ENCODE peak calls at places on chromosome 16, in ten cellular contexts. N is heart right ventricle; L is HCT116; Z is omental fat pad; P is CD8-positive, alpha-beta T cell; C is ovary; I is RWPE1; X is mesothelial cell of epicardium; G is tibial nerve; T is right atrium auricular region. K is an unnamed sample.
A peak's percentile ranks its signal among the peaks of the same experiment; 100 is the strongest.

GRCh38 chr16:13112639-13113038 is 211.2 kb downstream of the SHISA9 start:
- DNase-seq in N (no peak), T (no peak), C (no peak), Z (no peak), I (no peak), P (no peak), X (no peak), G (no peak), L (no peak), K (no peak)

GRCh38 chr16:61261315-61261714 is 774.9 kb downstream of the CDH8 start:
- DNase-seq in I (no peak), G (no peak), Z (no peak), C (no peak), T (no peak), N (no peak), X (no peak), L (no peak), P (no peak), K (no peak)

GRCh38 chr16:75319513-75320401 is 68.3 kb upstream of the BCAR1 start:
- DNase-seq in G (no peak), N (no peak), L (no peak), X (no peak), Z (no peak), T (no peak), P (no peak), I (no peak), C (no peak), K (peak; percentile 65)

GRCh38 chr16:67311607-67312449 is 14.7 kb downstream of the KCTD19 start:
- DNase-seq in P (peak; percentile 21), C (no peak), T (peak; percentile 84), L (peak; percentile 70), N (no peak), Z (peak; percentile 40), G (peak; percentile 25), I (peak; percentile 96), X (no peak), K (peak; percentile 76)

GRCh38 chr16:50548659-50549560 is 714 bp downstream of the NKD1 start:
- DNase-seq in T (no peak), C (peak; percentile 24), X (peak; percentile 60), P (peak; percentile 39), G (no peak), L (no peak), Z (no peak), N (no peak), I (no peak), K (no peak)

GRCh38 chr16:74951676-74952075 is 33.2 kb downstream of the WDR59 start:
- DNase-seq in N (no peak), X (no peak), T (no peak), G (no peak), P (no peak), C (no peak), Z (no peak), I (no peak), L (no peak), K (no peak)

GRCh38 chr16:87702325-87702811 is 63.4 kb downstream of the KLHDC4 start:
- DNase-seq in Z (no peak), P (peak; percentile 42), X (no peak), N (peak; percentile 41), G (no peak), I (no peak), C (no peak), L (no peak), T (no peak), K (peak; percentile 85)

GRCh38 chr16:21150375-21151001 is at the start of gene DNAH3:
- DNase-seq in L (no peak), G (no peak), T (no peak), Z (no peak), N (no peak), I (peak; percentile 55), C (no peak), P (no peak), X (no peak), K (no peak)

GRCh38 chr16:47581114-47581513 is 120.0 kb downstream of the PHKB start:
- DNase-seq in I (no peak), G (no peak), Z (no peak), T (no peak), P (no peak), X (no peak), L (no peak), C (no peak), N (no peak), K (no peak)

GRCh38 chr16:47574091-47575054 is 113.2 kb downstream of the PHKB start:
- DNase-seq in N (no peak), L (no peak), T (no peak), X (no peak), Z (no peak), C (no peak), I (peak; percentile 68), G (no peak), P (no peak), K (peak; percentile 18)

GRCh38 chr16:47578033-47578432 is 116.9 kb downstream of the PHKB start:
- DNase-seq in L (no peak), N (no peak), X (no peak), T (no peak), C (no peak), I (no peak), P (no peak), G (no peak), Z (no peak), K (no peak)

GRCh38 chr16:47578573-47578972 is 117.4 kb downstream of the PHKB start:
- DNase-seq in Z (no peak), P (no peak), N (no peak), C (no peak), I (peak; percentile 16), L (no peak), T (no peak), X (no peak), G (no peak), K (no peak)

DNA sequence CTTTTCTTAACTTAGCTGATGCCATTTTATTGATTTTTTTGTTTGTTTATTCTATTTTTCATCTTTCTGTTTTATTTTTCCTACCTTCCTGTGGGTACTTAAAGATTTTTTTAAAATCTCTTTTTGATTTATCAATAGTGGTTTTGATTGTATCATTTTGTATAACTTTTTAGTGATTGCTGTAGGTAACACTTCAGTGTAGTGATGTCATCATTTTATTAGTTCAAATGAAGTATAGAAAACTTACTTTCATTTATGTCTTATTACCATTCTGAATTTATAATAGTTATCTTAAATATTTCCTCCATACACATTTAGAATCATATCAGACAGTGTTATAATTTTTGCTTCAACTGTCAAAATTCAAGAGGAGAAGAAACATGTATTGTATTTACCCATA is 115.9 kb downstream of the PHKB start:
- DNase-seq in P (no peak), I (no peak), Z (no peak), L (no peak), N (no peak), T (no peak), G (no peak), X (no peak), C (no peak), K (no peak)
- TF ChIP-seq CTCF in P (no peak), I (no peak), Z (no peak), L (no peak), N (no peak), T (no peak), G (no peak), X (no peak), C (no peak), K (no peak)

DNA sequence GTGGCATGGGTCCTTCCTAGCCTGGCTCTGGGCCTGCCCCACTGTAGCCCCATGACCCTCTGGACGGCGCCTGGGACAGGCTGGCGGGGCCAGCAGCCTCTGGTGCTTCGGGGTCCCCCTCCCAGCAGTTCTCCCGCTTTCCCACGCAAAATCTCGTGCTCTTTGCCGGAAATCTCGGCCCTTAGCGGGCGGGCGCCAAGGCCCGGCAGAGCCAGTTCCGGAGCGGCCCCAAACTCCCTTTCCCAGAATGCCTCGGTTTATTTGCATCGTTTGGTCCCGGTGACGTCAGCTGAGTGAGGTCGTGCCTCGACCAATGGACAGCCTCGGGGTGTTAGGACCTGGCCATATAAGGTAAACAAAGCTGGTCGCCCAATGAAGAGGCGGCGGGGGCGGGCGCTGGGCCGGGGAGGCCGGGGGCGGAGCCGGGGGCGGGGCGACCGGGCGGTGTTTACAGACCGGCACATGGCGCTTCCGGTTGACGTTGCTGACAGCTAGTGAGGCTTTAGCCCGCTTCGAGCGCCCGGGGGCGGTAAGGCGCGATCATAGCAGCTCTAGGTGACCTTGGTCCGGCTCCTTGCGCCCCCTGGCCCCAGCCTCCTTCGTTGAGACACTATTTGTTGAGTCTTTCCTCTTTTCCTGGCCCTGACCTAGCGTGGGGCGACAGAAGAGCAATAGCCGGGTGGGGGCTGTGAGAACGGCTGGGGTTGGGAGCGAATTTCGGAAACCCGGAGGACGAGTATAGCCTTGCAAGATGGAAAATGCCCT is 1.5 kb upstream of the UBALD1 start:
- DNase-seq in N (peak; percentile 99), T (peak; percentile 100), X (peak; percentile 98), C (peak; percentile 100), Z (peak; percentile 98), P (peak; percentile 99), G (peak; percentile 100), I (peak; percentile 97), L (peak; percentile 100), K (peak; percentile 98)
- TF ChIP-seq CTCF in N (peak; percentile 68), T (peak; percentile 55), X (no peak), C (no peak), Z (no peak), P (no peak), G (peak; percentile 29), I (peak; percentile 24), L (peak; percentile 28), K (peak; percentile 65)

GRCh38 chr16:85026696-85027095 is 899 bp upstream of the KIAA0513 start:
- DNase-seq in N (no peak), X (no peak), I (no peak), C (no peak), L (no peak), G (no peak), P (no peak), Z (no peak), T (no peak), K (no peak)

GRCh38 chr16:85025781-85026653 is 1.6 kb upstream of the KIAA0513 start:
- DNase-seq in P (no peak), G (no peak), L (no peak), I (no peak), X (no peak), Z (no peak), C (no peak), T (no peak), N (no peak), K (no peak)

GRCh38 chr16:85028638-85029412 is 1.2 kb downstream of the KIAA0513 start:
- DNase-seq in I (peak; percentile 80), P (peak; percentile 76), G (no peak), C (peak; percentile 30), T (no peak), N (no peak), X (no peak), Z (no peak), L (no peak), K (peak; percentile 46)

GRCh38 chr16:85029413-85029794 is 1.8 kb downstream of the KIAA0513 start:
- DNase-seq in P (peak; percentile 63), G (no peak), N (no peak), Z (no peak), L (no peak), I (peak; percentile 75), X (no peak), C (no peak), T (no peak), K (peak; percentile 73)

GRCh38 chr16:85027349-85027967 is at the start of gene KIAA0513:
- DNase-seq in I (peak; percentile 98), C (peak; percentile 94), G (peak; percentile 89), T (peak; percentile 92), X (peak; percentile 99), Z (peak; percentile 71), L (peak; percentile 86), P (peak; percentile 96), N (peak; percentile 96), K (peak; percentile 99)
- TF ChIP-seq CTCF in I (no peak), C (no peak), G (no peak), T (peak; percentile 65), X (no peak), Z (no peak), L (peak; percentile 18), P (no peak), N (peak; percentile 56), K (peak; percentile 31)

DNA sequence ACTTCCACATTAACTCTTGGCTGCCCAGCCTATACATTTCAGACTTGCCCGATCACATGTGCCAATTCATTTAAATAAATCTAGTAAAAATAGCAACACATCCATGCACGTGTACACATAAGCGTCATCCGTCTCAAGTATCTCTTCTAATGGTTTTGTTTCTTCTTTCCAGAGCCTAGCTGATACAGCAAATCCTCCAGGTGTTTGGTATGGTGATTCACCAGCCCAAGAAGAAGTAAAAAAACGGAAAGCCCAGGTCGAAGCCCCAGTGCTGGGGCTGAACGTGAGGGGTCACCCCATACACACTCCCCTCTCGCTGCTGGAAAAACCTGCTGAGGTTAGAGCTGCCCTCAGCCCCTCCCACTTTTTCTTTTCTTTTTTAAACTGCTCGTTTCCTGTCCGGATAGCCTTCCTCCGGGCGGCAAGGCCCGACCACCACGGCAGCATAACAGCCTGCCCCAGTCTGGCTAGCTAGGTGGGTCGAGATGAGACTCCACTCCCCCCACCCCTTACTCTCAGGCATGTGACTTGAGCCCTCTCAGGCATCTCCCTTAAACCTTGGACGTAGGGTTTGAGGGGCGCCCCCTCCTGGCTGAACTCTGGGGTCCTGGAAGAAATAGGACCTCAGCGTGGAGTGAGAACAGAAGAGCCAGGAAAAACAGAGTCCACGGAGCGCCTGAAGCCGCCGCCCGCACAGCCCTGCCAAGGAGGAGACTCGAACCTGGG is 13.9 kb upstream of the OR1F1 start:
- DNase-seq in N (no peak), T (no peak), L (no peak), X (no peak), C (no peak), P (no peak), I (no peak), G (no peak), Z (no peak), K (peak; percentile 59)
- TF ChIP-seq CTCF in N (no peak), T (no peak), L (peak; percentile 89), X (peak; percentile 37), C (no peak), P (no peak), I (no peak), G (no peak), Z (no peak), K (peak; percentile 38)

K was measured in GM10248.